ENCODE peak calls at places on chromosomes 16 and 17, in eight cellular contexts. J is A549; Z is cardiac muscle cell; A is ovary; S is effector memory CD4-positive, alpha-beta T cell; Y is adipocyte; P is ascending aorta; L is OCI-LY7. N is an unnamed sample. For H3K9me3, the result is how much of the 10 kb centered on the place peaks cover.

GRCh38 chr17:57328109-57328882 is 72.0 kb downstream of the MSI2 start:
- DNase-seq in J (no peak), S (no peak), Z (no peak), A (no peak), L (no peak), Y (no peak), P (no peak), N (no peak)

GRCh38 chr16:27084296-27085065 is 17.8 kb downstream of the C16orf82 start:
- DNase-seq in P (no peak), Y (no peak), J (no peak), S (no peak), L (no peak), Z (no peak), A (no peak), N (no peak)

GRCh38 chr17:19787733-19788357 is 39.7 kb upstream of the ALDH3A1 start:
- DNase-seq in Z (no peak), S (no peak), J (no peak), P (no peak), Y (peak), A (no peak), L (no peak), N (no peak)

GRCh38 chr17:6269474-6269873 is 165.4 kb downstream of the AIPL1 start:
- DNase-seq in J (peak), A (no peak), P (no peak), Y (peak), L (peak), S (no peak), Z (peak), N (no peak)

GRCh38 chr17:79562117-79562805 is 48.6 kb downstream of the RBFOX3 start:
- DNase-seq in S (no peak), J (no peak), P (no peak), L (no peak), Z (peak), A (no peak), Y (no peak), N (no peak)

GRCh38 chr16:47887496-47887895 is 268.3 kb downstream of the ABCC12 start:
- DNase-seq in Y (peak), P (no peak), L (no peak), J (peak), Z (no peak), A (no peak), S (no peak), N (no peak)

GRCh38 chr17:2157081-2157480 is 102.2 kb downstream of the HIC1 start:
- DNase-seq in L (no peak), A (no peak), P (peak), Y (peak), J (no peak), Z (no peak), S (no peak), N (no peak)

GRCh38 chr16:85419503-85420408 is 193.4 kb upstream of the GSE1 start:
- DNase-seq in Z (no peak), L (no peak), P (no peak), S (no peak), Y (no peak), J (no peak), A (no peak), N (no peak)

GRCh38 chr17:4519361-4519788 is 20.7 kb downstream of the SPNS2 start:
- DNase-seq in P (no peak), L (no peak), J (no peak), S (no peak), Y (no peak), A (peak), Z (no peak), N (no peak)

GRCh38 chr16:46857261-46857962 is 26.4 kb upstream of the C16orf87 start:
- DNase-seq in Z (peak), A (no peak), J (peak), Y (peak), L (peak), P (no peak), S (no peak), N (no peak)

GRCh38 chr17:39198186-39198566 is 707 bp upstream of the CACNB1 start:
- DNase-seq in L (no peak), J (no peak), Z (no peak), S (no peak), A (no peak), Y (peak), P (peak), N (no peak)

GRCh38 chr16:17556276-17557052 is 85.7 kb upstream of the XYLT1 start:
- DNase-seq in Y (peak), P (no peak), L (peak), S (no peak), J (peak), Z (peak), A (no peak), N (no peak)

GRCh38 chr16:55297062-55297909 is 26.7 kb upstream of the IRX6 start:
- DNase-seq in A (no peak), S (no peak), Y (no peak), L (no peak), J (no peak), P (no peak), Z (no peak), N (no peak)

GRCh38 chr17:68378202-68379149 is 78.8 kb downstream of the WIPI1 start:
- DNase-seq in J (peak), L (no peak), Z (no peak), A (peak), S (no peak), P (peak), Y (peak), N (no peak)
- H3K4me3 ChIP-seq in J (peak), L (no peak), Z (no peak), A (no peak), S (no peak), P (no peak), Y (peak), N (no peak)

GRCh38 chr17:30396612-30397011 is 17.9 kb downstream of the CPD start:
- DNase-seq in P (no peak), S (no peak), J (no peak), Y (no peak), A (no peak), Z (no peak), L (no peak), N (no peak)
- H3K9me3 ChIP-seq in P (under half), S (under half), J (under half), Y (under half), A (under half), Z (under half), L (under half), N (under half)

DNA sequence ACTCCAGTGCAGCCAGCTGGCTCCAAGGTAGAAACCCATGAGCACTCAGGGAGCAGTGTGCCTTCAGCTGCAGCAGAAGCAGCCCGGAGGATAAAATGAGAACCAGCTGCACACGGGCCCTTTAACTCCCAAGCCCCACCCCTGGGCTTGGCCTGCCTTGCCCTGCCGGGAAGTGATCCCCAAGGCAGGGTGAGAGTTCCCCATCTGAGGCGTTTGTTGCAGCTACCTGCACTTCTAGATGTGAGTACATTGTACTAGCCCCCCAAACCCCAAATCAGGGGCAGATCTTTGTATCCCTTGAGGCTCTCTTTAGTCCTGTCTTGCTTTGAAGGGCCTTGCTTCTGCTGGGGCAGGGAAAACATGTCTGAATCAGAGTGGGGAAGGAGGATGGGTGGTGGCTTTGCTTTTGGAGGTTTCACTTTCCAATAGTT is at the start of gene MVP:
- DNase-seq in L (peak), J (peak), S (no peak), P (peak), Y (peak), Z (no peak), A (peak), N (no peak)
- H3K4me3 ChIP-seq in L (peak), J (peak), S (peak), P (peak), Y (peak), Z (peak), A (peak), N (peak)

DNA sequence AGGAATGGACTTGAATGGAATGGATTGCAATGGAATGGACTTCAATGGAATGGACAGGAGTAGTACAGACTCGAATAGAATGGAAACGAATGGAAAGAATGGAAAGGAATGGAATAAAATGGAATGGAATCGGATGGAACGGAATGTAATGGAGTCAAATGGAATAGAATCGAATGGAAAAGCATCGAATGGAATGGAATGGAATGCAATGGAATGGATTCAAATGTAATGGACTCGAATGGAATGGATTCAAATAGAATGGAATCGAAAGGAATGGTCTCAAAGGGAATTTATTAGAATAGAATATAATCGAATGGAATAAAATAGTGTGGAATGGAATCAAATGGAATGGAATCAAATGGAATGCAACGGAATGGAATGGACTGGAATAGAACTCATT is 484.9 kb upstream of the WSB1 start:
- DNase-seq in J (no peak), L (no peak), Y (no peak), A (no peak), S (no peak), P (no peak), Z (no peak), N (no peak)
- H3K9me3 ChIP-seq in J (under half), L (half or more), Y (under half), A (under half), S (under half), P (under half), Z (under half), N (half or more)

GRCh38 chr16:907361-907760 is 63.4 kb downstream of the LMF1 start:
- DNase-seq in P (no peak), L (no peak), Y (no peak), J (no peak), S (no peak), Z (no peak), A (no peak), N (no peak)
- H3K4me3 ChIP-seq in P (no peak), L (no peak), Y (no peak), J (no peak), S (no peak), Z (no peak), A (no peak), N (no peak)

N was measured in CD4-positive, CD25-positive, alpha-beta regulatory T cell.